ENCODE peak calls at places on chromosome 3, in nine cellular contexts. One of them, this sample, is unnamed.

GRCh38 chr3:32184187-32184730 is 54.2 kb upstream of the CMTM8 start:
- DNase-seq in iris pigment epithelial cell: peak; percentile 6
- DNase-seq in NCI-H2171: no peak
- DNase-seq in activated CD8-positive, alpha-beta memory T cell treated with anti-CD3 and anti-CD28 coated beads for 24 hours: no peak
- DNase-seq in T-helper 2 cell: no peak
- DNase-seq in anterior cingulate cortex: no peak
- DNase-seq in NCI-H2107: no peak
- DNase-seq in mucosa of descending colon: no peak
- DNase-seq in T-helper 1 cell: no peak
- DNase-seq in this sample: no peak

GRCh38 chr3:64756587-64756986 is 68.8 kb upstream of the ADAMTS9 start:
- DNase-seq in iris pigment epithelial cell: no peak
- DNase-seq in NCI-H2171: no peak
- DNase-seq in activated CD8-positive, alpha-beta memory T cell treated with anti-CD3 and anti-CD28 coated beads for 24 hours: no peak
- DNase-seq in T-helper 2 cell: no peak
- DNase-seq in anterior cingulate cortex: no peak
- DNase-seq in NCI-H2107: no peak
- DNase-seq in mucosa of descending colon: no peak
- DNase-seq in T-helper 1 cell: no peak
- DNase-seq in this sample: no peak

GRCh38 chr3:23442598-23443383 is 239.7 kb downstream of the UBE2E2 start:
- DNase-seq in iris pigment epithelial cell: peak; percentile 64
- DNase-seq in NCI-H2171: no peak
- DNase-seq in activated CD8-positive, alpha-beta memory T cell treated with anti-CD3 and anti-CD28 coated beads for 24 hours: no peak
- DNase-seq in T-helper 2 cell: no peak
- DNase-seq in anterior cingulate cortex: no peak
- DNase-seq in NCI-H2107: no peak
- DNase-seq in mucosa of descending colon: no peak
- DNase-seq in T-helper 1 cell: no peak
- DNase-seq in this sample: no peak

GRCh38 chr3:119497824-119498187 is 541 bp upstream of the TIMMDC1 start:
- DNase-seq in iris pigment epithelial cell: peak; percentile 28
- DNase-seq in NCI-H2171: no peak
- DNase-seq in activated CD8-positive, alpha-beta memory T cell treated with anti-CD3 and anti-CD28 coated beads for 24 hours: no peak
- DNase-seq in T-helper 2 cell: no peak
- DNase-seq in anterior cingulate cortex: no peak
- DNase-seq in NCI-H2107: no peak
- DNase-seq in mucosa of descending colon: peak; percentile 50
- DNase-seq in T-helper 1 cell: no peak
- DNase-seq in this sample: no peak

GRCh38 chr3:9779721-9780450 is 10.1 kb upstream of the CAMK1 start:
- DNase-seq in iris pigment epithelial cell: no peak
- DNase-seq in NCI-H2171: no peak
- DNase-seq in activated CD8-positive, alpha-beta memory T cell treated with anti-CD3 and anti-CD28 coated beads for 24 hours: peak; percentile 87
- DNase-seq in T-helper 2 cell: no peak
- DNase-seq in anterior cingulate cortex: no peak
- DNase-seq in NCI-H2107: no peak
- DNase-seq in mucosa of descending colon: peak; percentile 68
- DNase-seq in T-helper 1 cell: no peak
- DNase-seq in this sample: no peak

GRCh38 chr3:33779751-33780150 is 18.7 kb upstream of the PDCD6IP start:
- DNase-seq in iris pigment epithelial cell: no peak
- DNase-seq in NCI-H2171: no peak
- DNase-seq in activated CD8-positive, alpha-beta memory T cell treated with anti-CD3 and anti-CD28 coated beads for 24 hours: no peak
- DNase-seq in T-helper 2 cell: no peak
- DNase-seq in anterior cingulate cortex: no peak
- DNase-seq in NCI-H2107: no peak
- DNase-seq in mucosa of descending colon: no peak
- DNase-seq in T-helper 1 cell: no peak
- DNase-seq in this sample: no peak

GRCh38 chr3:61526307-61526706 is 35.1 kb upstream of the PTPRG start:
- DNase-seq in iris pigment epithelial cell: no peak
- DNase-seq in NCI-H2171: peak; percentile 3
- DNase-seq in activated CD8-positive, alpha-beta memory T cell treated with anti-CD3 and anti-CD28 coated beads for 24 hours: no peak
- DNase-seq in T-helper 2 cell: no peak
- DNase-seq in anterior cingulate cortex: no peak
- DNase-seq in NCI-H2107: peak; percentile 1
- DNase-seq in mucosa of descending colon: no peak
- DNase-seq in T-helper 1 cell: no peak
- DNase-seq in this sample: no peak

GRCh38 chr3:43810797-43811196 is 120.1 kb downstream of the ABHD5 start:
- DNase-seq in iris pigment epithelial cell: no peak
- DNase-seq in NCI-H2171: no peak
- DNase-seq in activated CD8-positive, alpha-beta memory T cell treated with anti-CD3 and anti-CD28 coated beads for 24 hours: no peak
- DNase-seq in T-helper 2 cell: no peak
- DNase-seq in anterior cingulate cortex: no peak
- DNase-seq in NCI-H2107: no peak
- DNase-seq in mucosa of descending colon: no peak
- DNase-seq in T-helper 1 cell: no peak
- DNase-seq in this sample: no peak

GRCh38 chr3:139893264-139893962 is 41.6 kb upstream of the CLSTN2 start:
- DNase-seq in iris pigment epithelial cell: no peak
- DNase-seq in NCI-H2171: no peak
- DNase-seq in activated CD8-positive, alpha-beta memory T cell treated with anti-CD3 and anti-CD28 coated beads for 24 hours: no peak
- DNase-seq in T-helper 2 cell: no peak
- DNase-seq in anterior cingulate cortex: no peak
- DNase-seq in NCI-H2107: no peak
- DNase-seq in mucosa of descending colon: no peak
- DNase-seq in T-helper 1 cell: no peak
- DNase-seq in this sample: peak; percentile 50

GRCh38 chr3:115488410-115488809 is 134.9 kb upstream of the GAP43 start:
- DNase-seq in iris pigment epithelial cell: no peak
- DNase-seq in NCI-H2171: no peak
- DNase-seq in activated CD8-positive, alpha-beta memory T cell treated with anti-CD3 and anti-CD28 coated beads for 24 hours: no peak
- DNase-seq in T-helper 2 cell: no peak
- DNase-seq in anterior cingulate cortex: no peak
- DNase-seq in NCI-H2107: no peak
- DNase-seq in mucosa of descending colon: no peak
- DNase-seq in T-helper 1 cell: no peak
- DNase-seq in this sample: no peak

GRCh38 chr3:132180337-132180791 is 136.8 kb upstream of the ACP3 start:
- DNase-seq in iris pigment epithelial cell: peak; percentile 61
- DNase-seq in NCI-H2171: peak; percentile 2
- DNase-seq in activated CD8-positive, alpha-beta memory T cell treated with anti-CD3 and anti-CD28 coated beads for 24 hours: no peak
- DNase-seq in T-helper 2 cell: no peak
- DNase-seq in anterior cingulate cortex: no peak
- DNase-seq in NCI-H2107: no peak
- DNase-seq in mucosa of descending colon: no peak
- DNase-seq in T-helper 1 cell: no peak
- DNase-seq in this sample: no peak

GRCh38 chr3:41975421-41976103 is 13.7 kb upstream of the ULK4 start:
- DNase-seq in iris pigment epithelial cell: peak; percentile 25
- DNase-seq in NCI-H2171: no peak
- DNase-seq in activated CD8-positive, alpha-beta memory T cell treated with anti-CD3 and anti-CD28 coated beads for 24 hours: no peak
- DNase-seq in T-helper 2 cell: no peak
- DNase-seq in anterior cingulate cortex: no peak
- DNase-seq in NCI-H2107: no peak
- DNase-seq in mucosa of descending colon: no peak
- DNase-seq in T-helper 1 cell: no peak
- DNase-seq in this sample: no peak

GRCh38 chr3:52402101-52402521 is 42.8 kb downstream of the SEMA3G start:
- DNase-seq in iris pigment epithelial cell: no peak
- DNase-seq in NCI-H2171: no peak
- DNase-seq in activated CD8-positive, alpha-beta memory T cell treated with anti-CD3 and anti-CD28 coated beads for 24 hours: no peak
- DNase-seq in T-helper 2 cell: no peak
- DNase-seq in anterior cingulate cortex: no peak
- DNase-seq in NCI-H2107: no peak
- DNase-seq in mucosa of descending colon: peak; percentile 50
- DNase-seq in T-helper 1 cell: no peak
- DNase-seq in this sample: peak; percentile 51

GRCh38 chr3:10941972-10942371 is 50.6 kb upstream of the SLC6A1 start:
- DNase-seq in iris pigment epithelial cell: peak; percentile 24
- DNase-seq in NCI-H2171: no peak
- DNase-seq in activated CD8-positive, alpha-beta memory T cell treated with anti-CD3 and anti-CD28 coated beads for 24 hours: peak; percentile 62
- DNase-seq in T-helper 2 cell: no peak
- DNase-seq in anterior cingulate cortex: no peak
- DNase-seq in NCI-H2107: no peak
- DNase-seq in mucosa of descending colon: no peak
- DNase-seq in T-helper 1 cell: no peak
- DNase-seq in this sample: no peak

GRCh38 chr3:151203053-151203420 is at the start of gene GPR171:
- DNase-seq in iris pigment epithelial cell: no peak
- DNase-seq in NCI-H2171: no peak
- DNase-seq in activated CD8-positive, alpha-beta memory T cell treated with anti-CD3 and anti-CD28 coated beads for 24 hours: peak; percentile 78
- DNase-seq in T-helper 2 cell: peak; percentile 11
- DNase-seq in anterior cingulate cortex: no peak
- DNase-seq in NCI-H2107: no peak
- DNase-seq in mucosa of descending colon: no peak
- DNase-seq in T-helper 1 cell: peak; percentile 18
- DNase-seq in this sample: no peak

GRCh38 chr3:151282921-151283320 is 4.6 kb upstream of the P2RY14 start:
- DNase-seq in iris pigment epithelial cell: peak; percentile 80
- DNase-seq in NCI-H2171: no peak
- DNase-seq in activated CD8-positive, alpha-beta memory T cell treated with anti-CD3 and anti-CD28 coated beads for 24 hours: no peak
- DNase-seq in T-helper 2 cell: no peak
- DNase-seq in anterior cingulate cortex: no peak
- DNase-seq in NCI-H2107: no peak
- DNase-seq in mucosa of descending colon: no peak
- DNase-seq in T-helper 1 cell: no peak
- DNase-seq in this sample: no peak

GRCh38 chr3:196640501-196640968 is 1.0 kb downstream of the NRROS start:
- DNase-seq in iris pigment epithelial cell: no peak
- DNase-seq in NCI-H2171: no peak
- DNase-seq in activated CD8-positive, alpha-beta memory T cell treated with anti-CD3 and anti-CD28 coated beads for 24 hours: peak; percentile 77
- DNase-seq in T-helper 2 cell: no peak
- DNase-seq in anterior cingulate cortex: no peak
- DNase-seq in NCI-H2107: no peak
- DNase-seq in mucosa of descending colon: peak; percentile 62
- DNase-seq in T-helper 1 cell: no peak
- DNase-seq in this sample: no peak

GRCh38 chr3:60094392-60094947 is 1044.6 kb upstream of the CFAP20DC start:
- DNase-seq in iris pigment epithelial cell: no peak
- DNase-seq in NCI-H2171: peak; percentile 69
- DNase-seq in activated CD8-positive, alpha-beta memory T cell treated with anti-CD3 and anti-CD28 coated beads for 24 hours: no peak
- DNase-seq in T-helper 2 cell: no peak
- DNase-seq in anterior cingulate cortex: no peak
- DNase-seq in NCI-H2107: peak; percentile 54
- DNase-seq in mucosa of descending colon: no peak
- DNase-seq in T-helper 1 cell: no peak
- DNase-seq in this sample: no peak

GRCh38 chr3:5016218-5017161 is 37.3 kb downstream of the BHLHE40 start:
- DNase-seq in iris pigment epithelial cell: peak; percentile 77
- DNase-seq in NCI-H2171: no peak
- DNase-seq in activated CD8-positive, alpha-beta memory T cell treated with anti-CD3 and anti-CD28 coated beads for 24 hours: no peak
- DNase-seq in T-helper 2 cell: no peak
- DNase-seq in anterior cingulate cortex: no peak
- DNase-seq in NCI-H2107: no peak
- DNase-seq in mucosa of descending colon: peak; percentile 81
- DNase-seq in T-helper 1 cell: peak; percentile 17
- DNase-seq in this sample: peak; percentile 63

GRCh38 chr3:187841552-187841951 is 96.3 kb upstream of the BCL6 start:
- DNase-seq in iris pigment epithelial cell: peak; percentile 28
- DNase-seq in NCI-H2171: no peak
- DNase-seq in activated CD8-positive, alpha-beta memory T cell treated with anti-CD3 and anti-CD28 coated beads for 24 hours: no peak
- DNase-seq in T-helper 2 cell: no peak
- DNase-seq in anterior cingulate cortex: no peak
- DNase-seq in NCI-H2107: no peak
- DNase-seq in mucosa of descending colon: no peak
- DNase-seq in T-helper 1 cell: no peak
- DNase-seq in this sample: no peak

GRCh38 chr3:79297242-79297641 is 470.6 kb downstream of the ROBO1 start:
- DNase-seq in iris pigment epithelial cell: peak; percentile 97
- DNase-seq in NCI-H2171: peak; percentile 66
- DNase-seq in activated CD8-positive, alpha-beta memory T cell treated with anti-CD3 and anti-CD28 coated beads for 24 hours: no peak
- DNase-seq in T-helper 2 cell: no peak
- DNase-seq in anterior cingulate cortex: no peak
- DNase-seq in NCI-H2107: peak; percentile 76
- DNase-seq in mucosa of descending colon: no peak
- DNase-seq in T-helper 1 cell: no peak
- DNase-seq in this sample: no peak

GRCh38 chr3:126345231-126345630 is 12.0 kb downstream of the KLF15 start:
- DNase-seq in iris pigment epithelial cell: no peak
- DNase-seq in NCI-H2171: no peak
- DNase-seq in activated CD8-positive, alpha-beta memory T cell treated with anti-CD3 and anti-CD28 coated beads for 24 hours: peak; percentile 19
- DNase-seq in T-helper 2 cell: no peak
- DNase-seq in anterior cingulate cortex: no peak
- DNase-seq in NCI-H2107: no peak
- DNase-seq in mucosa of descending colon: no peak
- DNase-seq in T-helper 1 cell: no peak
- DNase-seq in this sample: no peak

GRCh38 chr3:10695595-10696285 is 120.3 kb upstream of the SLC6A11 start:
- DNase-seq in iris pigment epithelial cell: no peak
- DNase-seq in NCI-H2171: no peak
- DNase-seq in activated CD8-positive, alpha-beta memory T cell treated with anti-CD3 and anti-CD28 coated beads for 24 hours: no peak
- DNase-seq in T-helper 2 cell: no peak
- DNase-seq in anterior cingulate cortex: no peak
- DNase-seq in NCI-H2107: no peak
- DNase-seq in mucosa of descending colon: no peak
- DNase-seq in T-helper 1 cell: no peak
- DNase-seq in this sample: no peak

GRCh38 chr3:109023656-109024254 is 70.1 kb upstream of the GUCA1C start:
- DNase-seq in iris pigment epithelial cell: peak; percentile 44
- DNase-seq in NCI-H2171: peak; percentile 27
- DNase-seq in activated CD8-positive, alpha-beta memory T cell treated with anti-CD3 and anti-CD28 coated beads for 24 hours: no peak
- DNase-seq in T-helper 2 cell: no peak
- DNase-seq in anterior cingulate cortex: peak; percentile 3
- DNase-seq in NCI-H2107: no peak
- DNase-seq in mucosa of descending colon: no peak
- DNase-seq in T-helper 1 cell: no peak
- DNase-seq in this sample: no peak

GRCh38 chr3:133042778-133043177 is 4.6 kb downstream of the TMEM108 start:
- DNase-seq in iris pigment epithelial cell: peak; percentile 32
- DNase-seq in NCI-H2171: no peak
- DNase-seq in activated CD8-positive, alpha-beta memory T cell treated with anti-CD3 and anti-CD28 coated beads for 24 hours: no peak
- DNase-seq in T-helper 2 cell: no peak
- DNase-seq in anterior cingulate cortex: no peak
- DNase-seq in NCI-H2107: no peak
- DNase-seq in mucosa of descending colon: no peak
- DNase-seq in T-helper 1 cell: no peak
- DNase-seq in this sample: no peak

GRCh38 chr3:115834068-115834467 is 210.8 kb downstream of the GAP43 start:
- DNase-seq in iris pigment epithelial cell: peak; percentile 87
- DNase-seq in NCI-H2171: no peak
- DNase-seq in activated CD8-positive, alpha-beta memory T cell treated with anti-CD3 and anti-CD28 coated beads for 24 hours: no peak
- DNase-seq in T-helper 2 cell: no peak
- DNase-seq in anterior cingulate cortex: no peak
- DNase-seq in NCI-H2107: no peak
- DNase-seq in mucosa of descending colon: no peak
- DNase-seq in T-helper 1 cell: no peak
- DNase-seq in this sample: no peak

GRCh38 chr3:30470566-30470965 is 135.8 kb upstream of the TGFBR2 start:
- DNase-seq in iris pigment epithelial cell: peak; percentile 33
- DNase-seq in NCI-H2171: no peak
- DNase-seq in activated CD8-positive, alpha-beta memory T cell treated with anti-CD3 and anti-CD28 coated beads for 24 hours: no peak
- DNase-seq in T-helper 2 cell: no peak
- DNase-seq in anterior cingulate cortex: no peak
- DNase-seq in NCI-H2107: no peak
- DNase-seq in mucosa of descending colon: no peak
- DNase-seq in T-helper 1 cell: no peak
- DNase-seq in this sample: no peak

GRCh38 chr3:162629372-162629771 is 1132.8 kb downstream of the OTOL1 start:
- DNase-seq in iris pigment epithelial cell: no peak
- DNase-seq in NCI-H2171: no peak
- DNase-seq in activated CD8-positive, alpha-beta memory T cell treated with anti-CD3 and anti-CD28 coated beads for 24 hours: no peak
- DNase-seq in T-helper 2 cell: no peak
- DNase-seq in anterior cingulate cortex: no peak
- DNase-seq in NCI-H2107: no peak
- DNase-seq in mucosa of descending colon: no peak
- DNase-seq in T-helper 1 cell: no peak
- DNase-seq in this sample: no peak

GRCh38 chr3:23430781-23431423 is 227.8 kb downstream of the UBE2E2 start:
- DNase-seq in iris pigment epithelial cell: no peak
- DNase-seq in NCI-H2171: no peak
- DNase-seq in activated CD8-positive, alpha-beta memory T cell treated with anti-CD3 and anti-CD28 coated beads for 24 hours: no peak
- DNase-seq in T-helper 2 cell: no peak
- DNase-seq in anterior cingulate cortex: no peak
- DNase-seq in NCI-H2107: no peak
- DNase-seq in mucosa of descending colon: no peak
- DNase-seq in T-helper 1 cell: no peak
- DNase-seq in this sample: no peak

GRCh38 chr3:128663151-128663550 is 12.5 kb upstream of the RPN1 start:
- DNase-seq in iris pigment epithelial cell: no peak
- DNase-seq in NCI-H2171: no peak
- DNase-seq in activated CD8-positive, alpha-beta memory T cell treated with anti-CD3 and anti-CD28 coated beads for 24 hours: no peak
- DNase-seq in T-helper 2 cell: no peak
- DNase-seq in anterior cingulate cortex: no peak
- DNase-seq in NCI-H2107: no peak
- DNase-seq in mucosa of descending colon: no peak
- DNase-seq in T-helper 1 cell: no peak
- DNase-seq in this sample: no peak